ENCODE peak calls at places on chromosomes 6 and 20, in nine cellular contexts. D, R, Q, E, T, L, O, K and M are unnamed samples.

GRCh38 chr6:134464690-134465411 is 146.9 kb upstream of the SGK1 start:
- DNase-seq in D (peak; percentile 48), R (no peak), Q (no peak), E (no peak), T (no peak), L (no peak), O (no peak), K (no peak), M (peak; percentile 6)

GRCh38 chr6:125095501-125096301 is 57.9 kb upstream of the TPD52L1 start:
- DNase-seq in D (peak; percentile 89), R (no peak), Q (no peak), E (no peak), T (no peak), L (no peak), O (no peak), K (no peak), M (no peak)

GRCh38 chr6:18160921-18161320 is 5.7 kb downstream of the KDM1B start:
- DNase-seq in D (peak; percentile 65), R (no peak), Q (no peak), E (no peak), T (no peak), L (no peak), O (no peak), K (no peak), M (no peak)

GRCh38 chr20:16201191-16201590 is 372.1 kb downstream of the KIF16B start:
- DNase-seq in D (no peak), R (no peak), Q (no peak), E (no peak), T (no peak), L (no peak), O (no peak), K (no peak), M (no peak)

GRCh38 chr6:130967502-130968469 is 95.3 kb downstream of the EPB41L2 start:
- DNase-seq in D (peak; percentile 54), R (no peak), Q (no peak), E (no peak), T (no peak), L (no peak), O (no peak), K (no peak), M (no peak)

GRCh38 chr20:63297371-63297781 is 4.4 kb downstream of the COL20A1 start:
- DNase-seq in D (no peak), R (no peak), Q (no peak), E (no peak), T (no peak), L (no peak), O (no peak), K (no peak), M (no peak)

GRCh38 chr20:37373020-37373592 is 27.2 kb downstream of the SRC start:
- DNase-seq in D (no peak), R (no peak), Q (no peak), E (no peak), T (no peak), L (no peak), O (no peak), K (no peak), M (no peak)

GRCh38 chr6:81720427-81720826 is 32.1 kb downstream of the TENT5A start:
- DNase-seq in D (no peak), R (no peak), Q (no peak), E (no peak), T (no peak), L (no peak), O (no peak), K (no peak), M (no peak)

GRCh38 chr20:33948480-33948879 is 45.2 kb upstream of the RALY start:
- DNase-seq in D (no peak), R (no peak), Q (no peak), E (no peak), T (no peak), L (no peak), O (no peak), K (peak; percentile 53), M (no peak)

GRCh38 chr6:135181333-135182119 is 418 bp downstream of the MYB start:
- DNase-seq in D (peak; percentile 31), R (peak; percentile 8), Q (peak; percentile 48), E (no peak), T (no peak), L (no peak), O (peak; percentile 9), K (peak; percentile 44), M (peak; percentile 33)

GRCh38 chr20:42577193-42577592 is 612.5 kb downstream of the PTPRT start:
- DNase-seq in D (no peak), R (no peak), Q (no peak), E (no peak), T (no peak), L (no peak), O (no peak), K (no peak), M (no peak)

GRCh38 chr20:555933-556332 is 12.3 kb upstream of the CSNK2A1 start:
- DNase-seq in D (peak; percentile 31), R (peak; percentile 69), Q (no peak), E (no peak), T (no peak), L (peak; percentile 36), O (no peak), K (no peak), M (no peak)

GRCh38 chr6:43935921-43936320 is 165.9 kb downstream of the VEGFA start:
- DNase-seq in D (no peak), R (no peak), Q (no peak), E (no peak), T (no peak), L (no peak), O (no peak), K (no peak), M (no peak)

DNA sequence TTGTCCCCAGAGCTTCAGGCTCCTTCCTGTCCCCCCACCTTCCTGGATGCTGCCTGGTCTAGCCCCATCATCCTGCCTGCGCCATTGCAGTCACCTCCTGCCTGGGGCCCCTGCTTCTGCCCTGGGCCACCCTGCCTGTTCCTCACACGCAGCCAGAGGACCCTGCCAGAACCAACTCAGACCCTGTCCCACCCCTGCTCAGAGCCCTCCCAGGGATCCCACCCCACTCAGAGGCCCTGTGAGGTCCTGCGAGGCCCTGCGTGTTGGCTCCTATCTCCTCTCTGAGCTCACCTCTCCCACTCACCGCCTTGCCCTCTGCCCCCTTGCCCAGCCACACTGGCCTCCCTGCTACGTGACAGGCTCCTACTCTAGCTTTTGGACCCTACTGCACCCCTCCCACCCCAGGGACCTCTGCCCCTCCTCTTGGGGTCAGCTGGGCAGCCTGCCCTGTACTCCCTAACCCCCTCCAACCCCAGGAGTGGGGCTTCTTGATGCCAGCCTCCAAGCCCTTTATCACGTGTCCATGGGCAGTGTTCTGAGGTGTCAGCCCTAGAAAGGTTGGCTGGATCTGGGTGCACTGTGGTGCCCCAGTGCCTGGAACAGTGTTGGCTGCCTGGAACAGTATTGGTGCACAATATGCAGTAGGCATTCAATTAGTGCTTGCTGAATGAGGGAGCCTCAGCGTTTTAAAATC is 68.3 kb downstream of the CEBPB start:
- DNase-seq in D (no peak), R (no peak), Q (no peak), E (no peak), T (no peak), L (no peak), O (no peak), K (no peak), M (no peak)
- TF ChIP-seq EZH2phosphoT487 in D (no peak), R (no peak), Q (no peak), E (no peak), T (no peak), L (no peak), O (no peak), K (no peak), M (no peak)

GRCh38 chr6:6486595-6486994 is 101.9 kb upstream of the LY86 start:
- DNase-seq in D (no peak), R (no peak), Q (no peak), E (no peak), T (no peak), L (no peak), O (no peak), K (no peak), M (no peak)
- TF ChIP-seq EZH2phosphoT487 in D (no peak), R (no peak), Q (no peak), E (no peak), T (no peak), L (no peak), O (no peak), K (no peak), M (no peak)

DNA sequence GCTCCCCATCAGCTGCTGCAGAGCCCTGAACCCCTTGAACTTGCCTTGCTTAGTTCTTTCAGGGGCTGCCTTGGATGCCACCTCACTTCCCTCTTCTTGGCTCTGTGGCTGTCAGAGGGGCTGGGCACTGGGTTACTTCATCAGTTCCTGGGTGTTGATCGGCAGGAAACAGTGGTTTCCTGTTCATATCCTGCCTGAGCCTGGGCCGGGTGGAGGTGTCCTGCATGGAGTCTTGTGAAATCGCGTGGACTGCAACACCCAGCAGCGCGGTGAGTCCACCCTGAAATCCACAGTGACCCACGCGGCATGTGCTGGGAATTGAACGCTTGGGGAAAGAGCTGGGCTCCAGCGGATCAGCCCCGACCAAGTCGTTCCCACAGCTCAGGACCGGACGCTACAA is 97.5 kb downstream of the CDH26 start:
- DNase-seq in D (peak; percentile 22), R (no peak), Q (no peak), E (no peak), T (no peak), L (no peak), O (no peak), K (no peak), M (no peak)
- TF ChIP-seq EZH2phosphoT487 in D (no peak), R (no peak), Q (no peak), E (no peak), T (no peak), L (no peak), O (no peak), K (no peak), M (no peak)

GRCh38 chr6:158591134-158591809 is 31.4 kb downstream of the TMEM181 start:
- DNase-seq in D (no peak), R (no peak), Q (no peak), E (no peak), T (no peak), L (no peak), O (no peak), K (no peak), M (no peak)

GRCh38 chr6:158596861-158597260 is 37.0 kb downstream of the TMEM181 start:
- DNase-seq in D (no peak), R (no peak), Q (no peak), E (no peak), T (no peak), L (peak; percentile 38), O (no peak), K (no peak), M (no peak)

GRCh38 chr6:158597565-158597964 is 37.7 kb downstream of the TMEM181 start:
- DNase-seq in D (no peak), R (no peak), Q (no peak), E (no peak), T (no peak), L (no peak), O (no peak), K (no peak), M (no peak)

GRCh38 chr6:158593670-158594069 is 33.8 kb downstream of the TMEM181 start:
- DNase-seq in D (no peak), R (no peak), Q (no peak), E (no peak), T (no peak), L (no peak), O (no peak), K (no peak), M (no peak)

DNA sequence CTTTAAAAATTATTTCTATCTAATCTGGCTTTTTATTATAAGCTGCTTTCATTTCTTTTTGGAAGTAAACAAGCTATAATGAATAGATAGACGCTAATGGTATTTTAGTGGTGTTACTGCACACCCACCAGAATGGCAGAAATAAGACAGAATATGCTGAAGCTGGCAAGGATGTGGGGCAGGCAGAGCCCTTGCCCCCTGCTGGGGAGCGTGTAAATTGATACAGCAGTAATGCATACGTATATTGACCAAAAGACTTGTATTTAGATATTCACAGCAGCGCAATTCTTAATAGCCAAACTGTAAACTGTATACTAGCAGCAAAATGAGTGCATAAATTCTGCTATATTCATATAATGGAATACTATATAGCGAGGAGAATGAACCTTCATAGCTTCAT is 35.3 kb downstream of the TMEM181 start:
- DNase-seq in D (peak; percentile 35), R (no peak), Q (no peak), E (no peak), T (no peak), L (peak; percentile 42), O (no peak), K (peak; percentile 19), M (no peak)
- TF ChIP-seq EZH2phosphoT487 in D (no peak), R (no peak), Q (no peak), E (no peak), T (no peak), L (no peak), O (no peak), K (no peak), M (no peak)